ENCODE peak calls at places on chromosomes 13 and 19, in seven cellular contexts. B is testis, Y is Peyer's patch, N is sigmoid colon, Q is lower leg skin, Z is NB4, G is HCT116. C is an unnamed sample.

GRCh38 chr13:66915596-66916185 is 314.4 kb downstream of the PCDH9 start:
- DNase-seq in B (no peak), Y (no peak), N (no peak), Q (no peak), Z (no peak), G (no peak), C (no peak)

GRCh38 chr13:33015275-33015674 is 948 bp upstream of the KL start:
- DNase-seq in B (no peak), Y (no peak), N (no peak), Q (no peak), Z (no peak), G (no peak), C (no peak)

GRCh38 chr19:45097776-45098520 is 5.0 kb downstream of the PPP1R37 start:
- DNase-seq in B (peak; percentile 82), Y (peak; percentile 82), N (peak; percentile 85), Q (peak; percentile 94), Z (peak; percentile 70), G (no peak), C (peak; percentile 87)

GRCh38 chr19:48598996-48599626 is 7.4 kb upstream of the SPACA4 start:
- DNase-seq in B (no peak), Y (no peak), N (no peak), Q (no peak), Z (no peak), G (no peak), C (no peak)

GRCh38 chr13:26019241-26019640 is 32.6 kb downstream of the SHISA2 start:
- DNase-seq in B (no peak), Y (no peak), N (no peak), Q (no peak), Z (no peak), G (no peak), C (no peak)

GRCh38 chr13:82688400-82688999 is 1193.8 kb downstream of the SLITRK1 start:
- DNase-seq in B (no peak), Y (no peak), N (no peak), Q (no peak), Z (peak; percentile 16), G (no peak), C (no peak)

GRCh38 chr19:45514376-45515051 is 7.2 kb downstream of the VASP start:
- DNase-seq in B (no peak), Y (peak; percentile 89), N (no peak), Q (no peak), Z (no peak), G (no peak), C (no peak)

GRCh38 chr19:29293736-29294342 is 80.9 kb upstream of the UQCRFS1 start:
- DNase-seq in B (no peak), Y (no peak), N (no peak), Q (peak; percentile 71), Z (peak; percentile 56), G (no peak), C (no peak)

GRCh38 chr13:98429531-98429930 is 147.4 kb downstream of the STK24 start:
- DNase-seq in B (no peak), Y (no peak), N (no peak), Q (no peak), Z (peak; percentile 57), G (no peak), C (no peak)

GRCh38 chr13:37602743-37603381 is 4.3 kb upstream of the POSTN start:
- DNase-seq in B (no peak), Y (no peak), N (no peak), Q (no peak), Z (peak; percentile 8), G (no peak), C (no peak)

GRCh38 chr13:105406551-105406950 is 1128.9 kb downstream of the EFNB2 start:
- DNase-seq in B (no peak), Y (no peak), N (no peak), Q (no peak), Z (no peak), G (no peak), C (no peak)

GRCh38 chr13:112253631-112254030 is 122.5 kb upstream of the SPACA7 start:
- DNase-seq in B (peak; percentile 4), Y (peak; percentile 13), N (no peak), Q (peak; percentile 63), Z (no peak), G (no peak), C (no peak)

GRCh38 chr13:49649244-49649962 is 21.1 kb downstream of the ARL11 start:
- DNase-seq in B (no peak), Y (no peak), N (no peak), Q (no peak), Z (no peak), G (no peak), C (no peak)

GRCh38 chr13:28563609-28564008 is 68.7 kb upstream of the FLT1 start:
- DNase-seq in B (no peak), Y (no peak), N (no peak), Q (peak; percentile 18), Z (no peak), G (no peak), C (no peak)

GRCh38 chr13:20198781-20199180 is 6.0 kb upstream of the GJB2 start:
- DNase-seq in B (no peak), Y (no peak), N (no peak), Q (no peak), Z (no peak), G (no peak), C (no peak)

GRCh38 chr13:48493076-48493765 is 39.7 kb downstream of the RCBTB2 start:
- DNase-seq in B (no peak), Y (no peak), N (no peak), Q (no peak), Z (peak; percentile 24), G (no peak), C (no peak)

GRCh38 chr19:38875656-38876345 is 2.3 kb downstream of the RINL start:
- DNase-seq in B (no peak), Y (no peak), N (no peak), Q (no peak), Z (no peak), G (no peak), C (no peak)

GRCh38 chr13:27362064-27362751 is 62.2 kb upstream of the GTF3A start:
- DNase-seq in B (peak; percentile 93), Y (peak; percentile 94), N (peak; percentile 91), Q (peak; percentile 97), Z (peak; percentile 89), G (peak; percentile 69), C (peak; percentile 72)

GRCh38 chr13:59706101-59706976 is 457.4 kb downstream of the DIAPH3 start:
- DNase-seq in B (no peak), Y (no peak), N (no peak), Q (no peak), Z (no peak), G (no peak), C (no peak)

GRCh38 chr19:1251503-1252220 is 3.3 kb downstream of the MIDN start:
- DNase-seq in B (no peak), Y (peak; percentile 92), N (peak; percentile 92), Q (peak; percentile 95), Z (no peak), G (no peak), C (peak; percentile 60)
- TF ChIP-seq POLR2A in B (no peak), Y (no peak), N (no peak), Q (no peak), Z (no peak), G (no peak), C (no peak)

GRCh38 chr19:41908724-41909464 is 19.4 kb downstream of the ERFL start:
- DNase-seq in B (no peak), Y (no peak), N (no peak), Q (no peak), Z (no peak), G (no peak), C (no peak)

GRCh38 chr19:41906271-41906670 is 22.0 kb downstream of the ERFL start:
- DNase-seq in B (no peak), Y (no peak), N (no peak), Q (no peak), Z (no peak), G (no peak), C (no peak)

GRCh38 chr19:41909706-41910105 is 18.5 kb downstream of the ERFL start:
- DNase-seq in B (no peak), Y (no peak), N (no peak), Q (no peak), Z (no peak), G (no peak), C (no peak)

GRCh38 chr19:41906916-41907680 is 21.2 kb downstream of the ERFL start:
- DNase-seq in B (no peak), Y (no peak), N (no peak), Q (no peak), Z (no peak), G (no peak), C (no peak)

GRCh38 chr19:41907994-41908615 is 20.1 kb downstream of the ERFL start:
- DNase-seq in B (no peak), Y (no peak), N (no peak), Q (no peak), Z (no peak), G (no peak), C (no peak)
- TF ChIP-seq POLR2A in B (no peak), Y (no peak), N (no peak), Q (no peak), Z (no peak), G (no peak), C (no peak)

DNA sequence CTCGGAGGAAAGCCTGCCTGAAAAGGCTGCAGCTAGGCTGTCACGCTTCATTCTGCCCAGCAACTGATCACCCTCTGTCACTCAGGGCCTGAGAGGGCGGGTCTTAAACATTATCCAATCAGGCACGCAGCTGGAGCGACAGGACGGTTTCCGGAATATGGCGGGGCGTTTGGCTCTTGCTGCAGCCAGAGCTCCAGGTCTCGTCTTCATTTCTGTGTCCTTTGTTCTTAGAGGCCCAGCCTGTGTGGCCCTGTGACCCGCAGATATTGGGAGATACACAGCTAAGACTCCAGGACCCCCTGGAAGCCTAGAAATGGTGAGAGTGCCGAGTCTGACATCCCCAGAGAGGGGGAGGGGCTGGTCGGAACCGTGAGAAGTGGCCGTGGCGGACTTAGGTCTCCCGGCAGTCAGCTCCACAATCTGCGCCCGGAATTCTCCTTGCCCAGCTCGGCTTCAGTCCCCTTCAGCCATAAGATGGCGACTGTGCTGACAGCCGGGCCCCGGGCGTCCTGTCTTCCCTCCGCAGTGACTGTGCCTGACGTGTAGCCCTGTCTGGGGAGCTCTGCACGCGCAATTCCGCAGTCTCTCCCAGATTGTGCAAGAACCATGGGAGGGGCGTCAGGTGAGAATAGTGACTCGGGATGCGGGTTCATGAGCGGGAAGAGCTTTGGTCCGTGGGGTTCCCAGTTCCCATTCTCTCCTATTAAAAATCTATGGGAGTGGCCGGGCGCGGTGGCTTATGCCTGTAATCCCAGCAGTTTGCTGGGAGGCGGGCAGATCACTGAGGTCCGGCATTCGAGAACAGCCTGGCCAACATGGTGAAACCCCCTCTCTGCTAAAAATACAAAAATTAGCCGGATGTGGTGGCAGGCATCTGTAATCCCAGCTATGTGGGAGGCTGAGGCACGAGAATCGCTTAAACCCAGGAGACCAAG is at the start of gene ZNF429:
- DNase-seq in B (peak; percentile 98), Y (peak; percentile 98), N (peak; percentile 96), Q (peak; percentile 98), Z (peak; percentile 95), G (no peak), C (peak; percentile 87)
- TF ChIP-seq POLR2A in B (peak; percentile 32), Y (peak; percentile 76), N (peak; percentile 57), Q (no peak), Z (peak; percentile 82), G (no peak), C (peak; percentile 37)

DNA sequence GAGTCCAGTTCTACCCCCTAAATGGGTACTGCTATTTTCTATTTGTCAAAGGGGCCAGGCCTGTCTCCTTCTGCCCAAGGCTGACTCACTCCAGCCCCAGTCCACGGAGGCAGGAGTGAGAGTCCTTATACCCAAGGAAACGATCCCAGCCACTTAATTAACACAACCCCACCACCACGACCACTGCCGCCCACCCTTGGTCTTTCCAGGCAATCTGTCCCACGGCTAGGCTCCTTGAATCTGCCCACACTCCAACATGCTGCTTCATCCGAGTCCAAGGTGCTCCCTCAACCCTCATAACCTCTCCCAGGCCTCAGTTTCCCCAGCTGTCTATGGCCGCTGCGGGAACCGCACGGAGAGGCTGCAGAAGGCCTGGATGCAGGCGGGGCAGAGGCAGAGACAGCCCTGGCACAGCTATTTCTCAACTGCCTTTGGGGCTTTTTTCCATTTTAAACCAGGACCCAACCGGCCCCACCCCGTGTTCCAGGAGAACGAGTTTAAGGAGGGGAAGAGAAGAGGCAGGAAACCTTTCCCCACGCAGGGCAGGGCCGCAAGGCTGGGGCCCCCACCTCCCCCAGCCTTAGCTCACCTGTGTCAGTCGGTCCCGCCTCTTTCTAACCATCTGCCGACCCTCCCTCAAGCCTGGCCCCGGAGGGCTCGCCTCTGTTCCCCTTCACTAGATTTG is 746 bp downstream of the RAB3D start:
- DNase-seq in B (no peak), Y (no peak), N (no peak), Q (no peak), Z (no peak), G (no peak), C (no peak)
- TF ChIP-seq POLR2A in B (no peak), Y (no peak), N (no peak), Q (no peak), Z (no peak), G (no peak), C (no peak)

C was measured in H54.